ENCODE peak calls at places on chromosomes 3 and 15, in six cellular contexts. R is HS-27A; N is stimulated activated CD8-positive, alpha-beta memory T cell treated with anti-CD3 and anti-CD28 coated beads, Interleukin-4, amount 100 ng/mL, for 1 hour; H is stimulated activated CD4-positive, alpha-beta T cell treated with anti-CD3 and anti-CD28 coated beads, Interleukin-12 subunit alpha, Interleukin-12 subunit beta, amount 100 ng/mL, for 24 hours; T is effector CD4-positive, alpha-beta T cell; I is A549. K is an unnamed sample.

GRCh38 chr15:63264685-63265302 is 12.6 kb upstream of the APH1B start:
- DNase-seq in R (no peak), N (no peak), H (no peak), T (no peak), I (no peak), K (no peak)

GRCh38 chr3:17551333-17551732 is 191.1 kb downstream of the TBC1D5 start:
- DNase-seq in R (no peak), N (no peak), H (no peak), T (no peak), I (no peak), K (no peak)

GRCh38 chr3:168156479-168156878 is 60.8 kb upstream of the GOLIM4 start:
- DNase-seq in R (no peak), N (no peak), H (no peak), T (no peak), I (no peak), K (no peak)

GRCh38 chr15:63071288-63071909 is 28.9 kb downstream of the TPM1 start:
- DNase-seq in R (no peak), N (no peak), H (no peak), T (no peak), I (no peak), K (no peak)

GRCh38 chr3:54780336-54780735 is 147.5 kb downstream of the LRTM1 start:
- DNase-seq in R (no peak), N (no peak), H (no peak), T (no peak), I (no peak), K (no peak)

GRCh38 chr3:196631655-196632032 is 7.8 kb upstream of the NRROS start:
- DNase-seq in R (no peak), N (no peak), H (no peak), T (peak; percentile 17), I (no peak), K (no peak)

GRCh38 chr3:30894521-30895289 is at the start of gene GADL1:
- DNase-seq in R (no peak), N (no peak), H (no peak), T (no peak), I (peak; percentile 29), K (no peak)

GRCh38 chr15:43903864-43904290 is 77.1 kb downstream of the WDR76 start:
- DNase-seq in R (peak; percentile 33), N (peak; percentile 5), H (peak; percentile 51), T (peak; percentile 39), I (peak; percentile 48), K (peak; percentile 57)

GRCh38 chr3:41200669-41201021 is 1.3 kb downstream of the CTNNB1 start:
- DNase-seq in R (no peak), N (no peak), H (peak; percentile 3), T (peak; percentile 12), I (no peak), K (no peak)

GRCh38 chr3:35305406-35305805 is 333.9 kb upstream of the ARPP21 start:
- DNase-seq in R (no peak), N (no peak), H (no peak), T (no peak), I (no peak), K (no peak)

GRCh38 chr3:62011667-62012066 is 361.7 kb downstream of the FEZF2 start:
- DNase-seq in R (no peak), N (no peak), H (no peak), T (no peak), I (no peak), K (no peak)

GRCh38 chr3:189488241-189488767 is 142.9 kb upstream of the TP63 start:
- DNase-seq in R (no peak), N (no peak), H (no peak), T (no peak), I (no peak), K (no peak)

GRCh38 chr15:35308802-35309201 is 223.7 kb upstream of the NANOGP8 start:
- DNase-seq in R (peak; percentile 69), N (no peak), H (no peak), T (no peak), I (no peak), K (no peak)

GRCh38 chr3:50212502-50212901 is 7.4 kb downstream of the SLC38A3 start:
- DNase-seq in R (no peak), N (no peak), H (no peak), T (no peak), I (no peak), K (no peak)

GRCh38 chr15:64503197-64503596 is 42.8 kb downstream of the ZNF609 start:
- DNase-seq in R (no peak), N (no peak), H (no peak), T (no peak), I (no peak), K (no peak)

GRCh38 chr3:153734777-153735551 is 386.2 kb upstream of the ARHGEF26 start:
- DNase-seq in R (peak; percentile 4), N (no peak), H (no peak), T (no peak), I (peak; percentile 13), K (no peak)

GRCh38 chr3:108006077-108006675 is 84.7 kb downstream of the CD47 start:
- DNase-seq in R (no peak), N (no peak), H (no peak), T (no peak), I (no peak), K (no peak)

GRCh38 chr15:74269362-74270035 is 33.4 kb downstream of the CCDC33 start:
- DNase-seq in R (no peak), N (no peak), H (no peak), T (no peak), I (no peak), K (no peak)

GRCh38 chr3:60199306-60199705 is 1051.9 kb downstream of the FHIT start:
- DNase-seq in R (no peak), N (no peak), H (no peak), T (no peak), I (no peak), K (no peak)

GRCh38 chr3:150743508-150743907 is 19.5 kb downstream of the SIAH2 start:
- DNase-seq in R (no peak), N (no peak), H (no peak), T (no peak), I (no peak), K (no peak)

GRCh38 chr3:159807137-159808028 is 181.3 kb upstream of the IL12A start:
- DNase-seq in R (no peak), N (no peak), H (no peak), T (no peak), I (no peak), K (no peak)

GRCh38 chr3:4850928-4851265 is 128.3 kb upstream of the BHLHE40 start:
- DNase-seq in R (no peak), N (no peak), H (no peak), T (no peak), I (no peak), K (no peak)

GRCh38 chr3:105613120-105613519 is 246.4 kb downstream of the ALCAM start:
- DNase-seq in R (no peak), N (no peak), H (no peak), T (no peak), I (no peak), K (no peak)

GRCh38 chr15:29819979-29820801 is 2.1 kb downstream of the TJP1 start:
- DNase-seq in R (no peak), N (no peak), H (no peak), T (no peak), I (no peak), K (no peak)

GRCh38 chr3:164779816-164780215 is 298.5 kb downstream of the SI start:
- DNase-seq in R (no peak), N (no peak), H (no peak), T (no peak), I (no peak), K (no peak)

GRCh38 chr15:71294636-71295241 is 179.5 kb downstream of the THSD4 start:
- DNase-seq in R (peak; percentile 95), N (no peak), H (no peak), T (no peak), I (peak; percentile 95), K (no peak)

GRCh38 chr3:107283948-107284347 is 93.3 kb upstream of the CCDC54 start:
- DNase-seq in R (no peak), N (no peak), H (no peak), T (no peak), I (no peak), K (no peak)

GRCh38 chr15:44081223-44082013 is 113.7 kb downstream of the FRMD5 start:
- DNase-seq in R (no peak), N (no peak), H (no peak), T (no peak), I (no peak), K (no peak)

GRCh38 chr15:100784493-100785180 is 95.0 kb upstream of the ALDH1A3 start:
- DNase-seq in R (no peak), N (no peak), H (no peak), T (no peak), I (no peak), K (no peak)

GRCh38 chr3:87132801-87133200 is 94.3 kb upstream of the CHMP2B start:
- DNase-seq in R (no peak), N (no peak), H (no peak), T (no peak), I (no peak), K (no peak)

GRCh38 chr3:149216195-149216869 is 5.3 kb downstream of the CP start:
- DNase-seq in R (no peak), N (no peak), H (no peak), T (no peak), I (no peak), K (no peak)

GRCh38 chr3:171095063-171095462 is 68.5 kb upstream of the SLC2A2 start:
- DNase-seq in R (no peak), N (no peak), H (no peak), T (no peak), I (no peak), K (no peak)

GRCh38 chr15:37902126-37902525 is 32.3 kb upstream of the TMCO5A start:
- DNase-seq in R (no peak), N (no peak), H (no peak), T (no peak), I (no peak), K (no peak)

GRCh38 chr3:72998489-72998888 is 1.9 kb downstream of the PPP4R2 start:
- DNase-seq in R (no peak), N (no peak), H (no peak), T (no peak), I (no peak), K (no peak)

GRCh38 chr3:55818485-55818884 is 331.4 kb upstream of the WNT5A start:
- DNase-seq in R (no peak), N (no peak), H (no peak), T (no peak), I (no peak), K (no peak)

GRCh38 chr3:122318620-122319019 is 6.4 kb upstream of the CSTA start:
- DNase-seq in R (no peak), N (no peak), H (no peak), T (no peak), I (no peak), K (no peak)

GRCh38 chr3:198079771-198080520 is 119.9 kb downstream of the LMLN start:
- DNase-seq in R (no peak), N (peak; percentile 19), H (peak; percentile 30), T (no peak), I (no peak), K (peak; percentile 18)

GRCh38 chr3:48463703-48464102 is 17.2 kb downstream of the ATRIP start:
- DNase-seq in R (no peak), N (no peak), H (no peak), T (no peak), I (no peak), K (no peak)

GRCh38 chr15:64344651-64345262 is 11.2 kb downstream of the CSNK1G1 start:
- DNase-seq in R (no peak), N (no peak), H (no peak), T (no peak), I (no peak), K (no peak)

GRCh38 chr3:134985841-134986520 is 190.9 kb downstream of the EPHB1 start:
- DNase-seq in R (no peak), N (no peak), H (no peak), T (no peak), I (no peak), K (no peak)

K was measured in activated CD8-positive, alpha-beta memory T cell treated with anti-CD3 and anti-CD28 coated beads for 48 hours.